ENCODE peak calls at places on chromosomes 3 and 15, in ten cellular contexts. One of them, this sample, is unnamed.

GRCh38 chr15:45457641-45458539 is 64.7 kb downstream of the SLC30A4 start:
- DNase-seq in neuronal stem cell: peak
- DNase-seq in ovary: peak
- DNase-seq in NCI-H1436: peak
- DNase-seq in DMS79 treated with DMSO at 0.1 percent for 48 hours: peak
- DNase-seq in NCI-H345: peak
- DNase-seq in activated CD8-positive, alpha-beta memory T cell treated with anti-CD3 and anti-CD28 coated beads for 4 hours: peak
- DNase-seq in non-pigmented ciliary epithelial cell: no peak
- DNase-seq in NCI-H1092 treated with DMSO at 0.1 percent for 48 hours: peak
- DNase-seq in H1: peak
- DNase-seq in this sample: peak

GRCh38 chr3:53194218-53195065 is 33.4 kb downstream of the PRKCD start:
- DNase-seq in neuronal stem cell: no peak
- DNase-seq in ovary: peak
- DNase-seq in NCI-H1436: no peak
- DNase-seq in DMS79 treated with DMSO at 0.1 percent for 48 hours: peak
- DNase-seq in NCI-H345: no peak
- DNase-seq in activated CD8-positive, alpha-beta memory T cell treated with anti-CD3 and anti-CD28 coated beads for 4 hours: no peak
- DNase-seq in non-pigmented ciliary epithelial cell: no peak
- DNase-seq in NCI-H1092 treated with DMSO at 0.1 percent for 48 hours: no peak
- DNase-seq in H1: no peak
- DNase-seq in this sample: no peak

GRCh38 chr3:147002721-147003120 is 397.6 kb upstream of the PLSCR5 start:
- DNase-seq in neuronal stem cell: no peak
- DNase-seq in ovary: no peak
- DNase-seq in NCI-H1436: no peak
- DNase-seq in DMS79 treated with DMSO at 0.1 percent for 48 hours: no peak
- DNase-seq in NCI-H345: no peak
- DNase-seq in activated CD8-positive, alpha-beta memory T cell treated with anti-CD3 and anti-CD28 coated beads for 4 hours: no peak
- DNase-seq in non-pigmented ciliary epithelial cell: no peak
- DNase-seq in NCI-H1092 treated with DMSO at 0.1 percent for 48 hours: no peak
- DNase-seq in H1: no peak
- DNase-seq in this sample: no peak

GRCh38 chr15:71136159-71137137 is 21.2 kb downstream of the THSD4 start:
- DNase-seq in neuronal stem cell: no peak
- DNase-seq in ovary: no peak
- DNase-seq in NCI-H1436: no peak
- DNase-seq in DMS79 treated with DMSO at 0.1 percent for 48 hours: no peak
- DNase-seq in NCI-H345: no peak
- DNase-seq in activated CD8-positive, alpha-beta memory T cell treated with anti-CD3 and anti-CD28 coated beads for 4 hours: no peak
- DNase-seq in non-pigmented ciliary epithelial cell: peak
- DNase-seq in NCI-H1092 treated with DMSO at 0.1 percent for 48 hours: no peak
- DNase-seq in H1: no peak
- DNase-seq in this sample: peak

GRCh38 chr3:40782086-40782721 is 257.4 kb downstream of the ZNF621 start:
- DNase-seq in neuronal stem cell: no peak
- DNase-seq in ovary: no peak
- DNase-seq in NCI-H1436: no peak
- DNase-seq in DMS79 treated with DMSO at 0.1 percent for 48 hours: no peak
- DNase-seq in NCI-H345: no peak
- DNase-seq in activated CD8-positive, alpha-beta memory T cell treated with anti-CD3 and anti-CD28 coated beads for 4 hours: no peak
- DNase-seq in non-pigmented ciliary epithelial cell: no peak
- DNase-seq in NCI-H1092 treated with DMSO at 0.1 percent for 48 hours: peak
- DNase-seq in H1: no peak
- DNase-seq in this sample: no peak

GRCh38 chr3:120173056-120173675 is 78.9 kb upstream of the GSK3B start:
- DNase-seq in neuronal stem cell: no peak
- DNase-seq in ovary: no peak
- DNase-seq in NCI-H1436: no peak
- DNase-seq in DMS79 treated with DMSO at 0.1 percent for 48 hours: peak
- DNase-seq in NCI-H345: peak
- DNase-seq in activated CD8-positive, alpha-beta memory T cell treated with anti-CD3 and anti-CD28 coated beads for 4 hours: no peak
- DNase-seq in non-pigmented ciliary epithelial cell: no peak
- DNase-seq in NCI-H1092 treated with DMSO at 0.1 percent for 48 hours: no peak
- DNase-seq in H1: no peak
- DNase-seq in this sample: no peak

GRCh38 chr3:49717539-49718418 is 1.7 kb downstream of the AMIGO3 start:
- DNase-seq in neuronal stem cell: no peak
- DNase-seq in ovary: no peak
- DNase-seq in NCI-H1436: no peak
- DNase-seq in DMS79 treated with DMSO at 0.1 percent for 48 hours: no peak
- DNase-seq in NCI-H345: no peak
- DNase-seq in activated CD8-positive, alpha-beta memory T cell treated with anti-CD3 and anti-CD28 coated beads for 4 hours: no peak
- DNase-seq in non-pigmented ciliary epithelial cell: no peak
- DNase-seq in NCI-H1092 treated with DMSO at 0.1 percent for 48 hours: no peak
- DNase-seq in H1: peak
- DNase-seq in this sample: no peak

GRCh38 chr15:67542462-67543347 is at the start of gene MAP2K5:
- DNase-seq in neuronal stem cell: peak
- DNase-seq in ovary: peak
- DNase-seq in NCI-H1436: peak
- DNase-seq in DMS79 treated with DMSO at 0.1 percent for 48 hours: peak
- DNase-seq in NCI-H345: peak
- DNase-seq in activated CD8-positive, alpha-beta memory T cell treated with anti-CD3 and anti-CD28 coated beads for 4 hours: peak
- DNase-seq in non-pigmented ciliary epithelial cell: no peak
- DNase-seq in NCI-H1092 treated with DMSO at 0.1 percent for 48 hours: peak
- DNase-seq in H1: peak
- DNase-seq in this sample: peak

GRCh38 chr15:89429023-89429422 is 67.4 kb downstream of the RHCG start:
- DNase-seq in neuronal stem cell: no peak
- DNase-seq in ovary: no peak
- DNase-seq in NCI-H1436: no peak
- DNase-seq in DMS79 treated with DMSO at 0.1 percent for 48 hours: no peak
- DNase-seq in NCI-H345: no peak
- DNase-seq in activated CD8-positive, alpha-beta memory T cell treated with anti-CD3 and anti-CD28 coated beads for 4 hours: no peak
- DNase-seq in non-pigmented ciliary epithelial cell: no peak
- DNase-seq in NCI-H1092 treated with DMSO at 0.1 percent for 48 hours: no peak
- DNase-seq in H1: no peak
- DNase-seq in this sample: no peak

GRCh38 chr3:157807286-157807685 is 298.9 kb downstream of the SHOX2 start:
- DNase-seq in neuronal stem cell: no peak
- DNase-seq in ovary: no peak
- DNase-seq in NCI-H1436: no peak
- DNase-seq in DMS79 treated with DMSO at 0.1 percent for 48 hours: no peak
- DNase-seq in NCI-H345: no peak
- DNase-seq in activated CD8-positive, alpha-beta memory T cell treated with anti-CD3 and anti-CD28 coated beads for 4 hours: no peak
- DNase-seq in non-pigmented ciliary epithelial cell: no peak
- DNase-seq in NCI-H1092 treated with DMSO at 0.1 percent for 48 hours: no peak
- DNase-seq in H1: no peak
- DNase-seq in this sample: no peak

GRCh38 chr3:51687472-51688205 is 16.6 kb downstream of the TEX264 start:
- DNase-seq in neuronal stem cell: no peak
- DNase-seq in ovary: no peak
- DNase-seq in NCI-H1436: no peak
- DNase-seq in DMS79 treated with DMSO at 0.1 percent for 48 hours: no peak
- DNase-seq in NCI-H345: no peak
- DNase-seq in activated CD8-positive, alpha-beta memory T cell treated with anti-CD3 and anti-CD28 coated beads for 4 hours: no peak
- DNase-seq in non-pigmented ciliary epithelial cell: no peak
- DNase-seq in NCI-H1092 treated with DMSO at 0.1 percent for 48 hours: no peak
- DNase-seq in H1: no peak
- DNase-seq in this sample: no peak

GRCh38 chr15:67190813-67191212 is 63.6 kb downstream of the AAGAB start:
- DNase-seq in neuronal stem cell: no peak
- DNase-seq in ovary: no peak
- DNase-seq in NCI-H1436: no peak
- DNase-seq in DMS79 treated with DMSO at 0.1 percent for 48 hours: no peak
- DNase-seq in NCI-H345: no peak
- DNase-seq in activated CD8-positive, alpha-beta memory T cell treated with anti-CD3 and anti-CD28 coated beads for 4 hours: no peak
- DNase-seq in non-pigmented ciliary epithelial cell: no peak
- DNase-seq in NCI-H1092 treated with DMSO at 0.1 percent for 48 hours: no peak
- DNase-seq in H1: no peak
- DNase-seq in this sample: no peak

GRCh38 chr3:196397941-196398340 is 34.3 kb downstream of the UBXN7 start:
- DNase-seq in neuronal stem cell: no peak
- DNase-seq in ovary: no peak
- DNase-seq in NCI-H1436: no peak
- DNase-seq in DMS79 treated with DMSO at 0.1 percent for 48 hours: no peak
- DNase-seq in NCI-H345: no peak
- DNase-seq in activated CD8-positive, alpha-beta memory T cell treated with anti-CD3 and anti-CD28 coated beads for 4 hours: no peak
- DNase-seq in non-pigmented ciliary epithelial cell: no peak
- DNase-seq in NCI-H1092 treated with DMSO at 0.1 percent for 48 hours: no peak
- DNase-seq in H1: no peak
- DNase-seq in this sample: no peak

GRCh38 chr3:172582712-172583111 is 59.5 kb upstream of the TNFSF10 start:
- DNase-seq in neuronal stem cell: no peak
- DNase-seq in ovary: no peak
- DNase-seq in NCI-H1436: no peak
- DNase-seq in DMS79 treated with DMSO at 0.1 percent for 48 hours: no peak
- DNase-seq in NCI-H345: no peak
- DNase-seq in activated CD8-positive, alpha-beta memory T cell treated with anti-CD3 and anti-CD28 coated beads for 4 hours: no peak
- DNase-seq in non-pigmented ciliary epithelial cell: no peak
- DNase-seq in NCI-H1092 treated with DMSO at 0.1 percent for 48 hours: no peak
- DNase-seq in H1: no peak
- DNase-seq in this sample: no peak

GRCh38 chr15:92664178-92664900 is 8.8 kb upstream of the FAM174B start:
- DNase-seq in neuronal stem cell: no peak
- DNase-seq in ovary: no peak
- DNase-seq in NCI-H1436: no peak
- DNase-seq in DMS79 treated with DMSO at 0.1 percent for 48 hours: no peak
- DNase-seq in NCI-H345: no peak
- DNase-seq in activated CD8-positive, alpha-beta memory T cell treated with anti-CD3 and anti-CD28 coated beads for 4 hours: no peak
- DNase-seq in non-pigmented ciliary epithelial cell: no peak
- DNase-seq in NCI-H1092 treated with DMSO at 0.1 percent for 48 hours: no peak
- DNase-seq in H1: no peak
- DNase-seq in this sample: no peak

GRCh38 chr3:141707741-141708203 is 30.3 kb upstream of the RNF7 start:
- DNase-seq in neuronal stem cell: no peak
- DNase-seq in ovary: no peak
- DNase-seq in NCI-H1436: no peak
- DNase-seq in DMS79 treated with DMSO at 0.1 percent for 48 hours: no peak
- DNase-seq in NCI-H345: no peak
- DNase-seq in activated CD8-positive, alpha-beta memory T cell treated with anti-CD3 and anti-CD28 coated beads for 4 hours: no peak
- DNase-seq in non-pigmented ciliary epithelial cell: peak
- DNase-seq in NCI-H1092 treated with DMSO at 0.1 percent for 48 hours: no peak
- DNase-seq in H1: no peak
- DNase-seq in this sample: no peak

GRCh38 chr15:39828374-39828931 is 45.8 kb upstream of the FSIP1 start:
- DNase-seq in neuronal stem cell: no peak
- DNase-seq in ovary: peak
- DNase-seq in NCI-H1436: peak
- DNase-seq in DMS79 treated with DMSO at 0.1 percent for 48 hours: peak
- DNase-seq in NCI-H345: peak
- DNase-seq in activated CD8-positive, alpha-beta memory T cell treated with anti-CD3 and anti-CD28 coated beads for 4 hours: no peak
- DNase-seq in non-pigmented ciliary epithelial cell: peak
- DNase-seq in NCI-H1092 treated with DMSO at 0.1 percent for 48 hours: peak
- DNase-seq in H1: no peak
- DNase-seq in this sample: peak

GRCh38 chr3:195004512-195005250 is 266.3 kb downstream of the XXYLT1 start:
- DNase-seq in neuronal stem cell: no peak
- DNase-seq in ovary: peak
- DNase-seq in NCI-H1436: no peak
- DNase-seq in DMS79 treated with DMSO at 0.1 percent for 48 hours: no peak
- DNase-seq in NCI-H345: no peak
- DNase-seq in activated CD8-positive, alpha-beta memory T cell treated with anti-CD3 and anti-CD28 coated beads for 4 hours: no peak
- DNase-seq in non-pigmented ciliary epithelial cell: no peak
- DNase-seq in NCI-H1092 treated with DMSO at 0.1 percent for 48 hours: no peak
- DNase-seq in H1: peak
- DNase-seq in this sample: no peak

GRCh38 chr15:85766007-85766831 is 28.5 kb downstream of the KLHL25 start:
- DNase-seq in neuronal stem cell: no peak
- DNase-seq in ovary: no peak
- DNase-seq in NCI-H1436: no peak
- DNase-seq in DMS79 treated with DMSO at 0.1 percent for 48 hours: no peak
- DNase-seq in NCI-H345: no peak
- DNase-seq in activated CD8-positive, alpha-beta memory T cell treated with anti-CD3 and anti-CD28 coated beads for 4 hours: no peak
- DNase-seq in non-pigmented ciliary epithelial cell: no peak
- DNase-seq in NCI-H1092 treated with DMSO at 0.1 percent for 48 hours: no peak
- DNase-seq in H1: peak
- DNase-seq in this sample: no peak

GRCh38 chr3:12707425-12707824 is 43.5 kb upstream of the RAF1 start:
- DNase-seq in neuronal stem cell: no peak
- DNase-seq in ovary: no peak
- DNase-seq in NCI-H1436: no peak
- DNase-seq in DMS79 treated with DMSO at 0.1 percent for 48 hours: no peak
- DNase-seq in NCI-H345: no peak
- DNase-seq in activated CD8-positive, alpha-beta memory T cell treated with anti-CD3 and anti-CD28 coated beads for 4 hours: no peak
- DNase-seq in non-pigmented ciliary epithelial cell: no peak
- DNase-seq in NCI-H1092 treated with DMSO at 0.1 percent for 48 hours: no peak
- DNase-seq in H1: no peak
- DNase-seq in this sample: no peak

GRCh38 chr3:32495609-32496008 is 7.0 kb downstream of the CMTM6 start:
- DNase-seq in neuronal stem cell: no peak
- DNase-seq in ovary: no peak
- DNase-seq in NCI-H1436: no peak
- DNase-seq in DMS79 treated with DMSO at 0.1 percent for 48 hours: no peak
- DNase-seq in NCI-H345: no peak
- DNase-seq in activated CD8-positive, alpha-beta memory T cell treated with anti-CD3 and anti-CD28 coated beads for 4 hours: no peak
- DNase-seq in non-pigmented ciliary epithelial cell: no peak
- DNase-seq in NCI-H1092 treated with DMSO at 0.1 percent for 48 hours: no peak
- DNase-seq in H1: no peak
- DNase-seq in this sample: no peak

GRCh38 chr15:25783607-25784131 is 79.5 kb downstream of the ATP10A start:
- DNase-seq in neuronal stem cell: peak
- DNase-seq in ovary: no peak
- DNase-seq in NCI-H1436: no peak
- DNase-seq in DMS79 treated with DMSO at 0.1 percent for 48 hours: no peak
- DNase-seq in NCI-H345: no peak
- DNase-seq in activated CD8-positive, alpha-beta memory T cell treated with anti-CD3 and anti-CD28 coated beads for 4 hours: no peak
- DNase-seq in non-pigmented ciliary epithelial cell: no peak
- DNase-seq in NCI-H1092 treated with DMSO at 0.1 percent for 48 hours: no peak
- DNase-seq in H1: peak
- DNase-seq in this sample: peak

GRCh38 chr3:11910971-11911531 is 64.4 kb upstream of the TAMM41 start:
- DNase-seq in neuronal stem cell: no peak
- DNase-seq in ovary: peak
- DNase-seq in NCI-H1436: no peak
- DNase-seq in DMS79 treated with DMSO at 0.1 percent for 48 hours: no peak
- DNase-seq in NCI-H345: no peak
- DNase-seq in activated CD8-positive, alpha-beta memory T cell treated with anti-CD3 and anti-CD28 coated beads for 4 hours: no peak
- DNase-seq in non-pigmented ciliary epithelial cell: no peak
- DNase-seq in NCI-H1092 treated with DMSO at 0.1 percent for 48 hours: no peak
- DNase-seq in H1: no peak
- DNase-seq in this sample: no peak

GRCh38 chr3:65027335-65027734 is 339.5 kb upstream of the ADAMTS9 start:
- DNase-seq in neuronal stem cell: no peak
- DNase-seq in ovary: no peak
- DNase-seq in NCI-H1436: no peak
- DNase-seq in DMS79 treated with DMSO at 0.1 percent for 48 hours: no peak
- DNase-seq in NCI-H345: no peak
- DNase-seq in activated CD8-positive, alpha-beta memory T cell treated with anti-CD3 and anti-CD28 coated beads for 4 hours: no peak
- DNase-seq in non-pigmented ciliary epithelial cell: no peak
- DNase-seq in NCI-H1092 treated with DMSO at 0.1 percent for 48 hours: no peak
- DNase-seq in H1: no peak
- DNase-seq in this sample: no peak

GRCh38 chr3:160686955-160687535 is 10.1 kb downstream of the ARL14 start:
- DNase-seq in neuronal stem cell: no peak
- DNase-seq in ovary: no peak
- DNase-seq in NCI-H1436: no peak
- DNase-seq in DMS79 treated with DMSO at 0.1 percent for 48 hours: peak
- DNase-seq in NCI-H345: no peak
- DNase-seq in activated CD8-positive, alpha-beta memory T cell treated with anti-CD3 and anti-CD28 coated beads for 4 hours: no peak
- DNase-seq in non-pigmented ciliary epithelial cell: no peak
- DNase-seq in NCI-H1092 treated with DMSO at 0.1 percent for 48 hours: no peak
- DNase-seq in H1: no peak
- DNase-seq in this sample: no peak

GRCh38 chr15:77506311-77507150 is 85.8 kb downstream of the HMG20A start:
- DNase-seq in neuronal stem cell: no peak
- DNase-seq in ovary: peak
- DNase-seq in NCI-H1436: peak
- DNase-seq in DMS79 treated with DMSO at 0.1 percent for 48 hours: peak
- DNase-seq in NCI-H345: peak
- DNase-seq in activated CD8-positive, alpha-beta memory T cell treated with anti-CD3 and anti-CD28 coated beads for 4 hours: no peak
- DNase-seq in non-pigmented ciliary epithelial cell: no peak
- DNase-seq in NCI-H1092 treated with DMSO at 0.1 percent for 48 hours: peak
- DNase-seq in H1: peak
- DNase-seq in this sample: peak